ENCODE peak calls at places on chromosomes 5 and 9, in seven cellular contexts. One of them, this sample, is unnamed.

GRCh38 chr5:158746979-158747378 is 352.7 kb downstream of the EBF1 start:
- DNase-seq in HCT116: no peak
- DNase-seq in SK-N-SH: no peak
- DNase-seq in H1: no peak
- DNase-seq in K562: no peak
- DNase-seq in HepG2: no peak
- DNase-seq in GM12878: no peak
- DNase-seq in this sample: no peak

GRCh38 chr9:92807757-92808725 is 43.4 kb upstream of the BICD2 start:
- DNase-seq in HCT116: no peak
- DNase-seq in SK-N-SH: peak; percentile 47
- DNase-seq in H1: no peak
- DNase-seq in K562: no peak
- DNase-seq in HepG2: no peak
- DNase-seq in GM12878: no peak
- DNase-seq in this sample: no peak

GRCh38 chr9:88387035-88387732 is 1.1 kb upstream of the SPIN1 start:
- DNase-seq in HCT116: peak; percentile 23
- DNase-seq in SK-N-SH: no peak
- DNase-seq in H1: no peak
- DNase-seq in K562: peak; percentile 17
- DNase-seq in HepG2: peak; percentile 18
- DNase-seq in GM12878: no peak
- DNase-seq in this sample: peak; percentile 62

GRCh38 chr9:130713286-130713975 is 19.9 kb downstream of the EXOSC2 start:
- DNase-seq in HCT116: no peak
- DNase-seq in SK-N-SH: no peak
- DNase-seq in H1: no peak
- DNase-seq in K562: peak; percentile 30
- DNase-seq in HepG2: no peak
- DNase-seq in GM12878: no peak
- DNase-seq in this sample: peak; percentile 50

GRCh38 chr9:524008-524407 is 309.3 kb downstream of the DOCK8 start:
- DNase-seq in HCT116: no peak
- DNase-seq in SK-N-SH: no peak
- DNase-seq in H1: no peak
- DNase-seq in K562: no peak
- DNase-seq in HepG2: no peak
- DNase-seq in GM12878: no peak
- DNase-seq in this sample: no peak

GRCh38 chr5:43191740-43192557 is at the start of gene NIM1K:
- DNase-seq in HCT116: no peak
- DNase-seq in SK-N-SH: peak; percentile 91
- DNase-seq in H1: peak; percentile 10
- DNase-seq in K562: no peak
- DNase-seq in HepG2: peak; percentile 58
- DNase-seq in GM12878: no peak
- DNase-seq in this sample: peak; percentile 31

GRCh38 chr5:96315431-96315830 is 117.6 kb downstream of the PCSK1 start:
- DNase-seq in HCT116: no peak
- DNase-seq in SK-N-SH: no peak
- DNase-seq in H1: no peak
- DNase-seq in K562: no peak
- DNase-seq in HepG2: no peak
- DNase-seq in GM12878: no peak
- DNase-seq in this sample: no peak

GRCh38 chr9:133112361-133113026 is 8.5 kb downstream of the RALGDS start:
- DNase-seq in HCT116: no peak
- DNase-seq in SK-N-SH: no peak
- DNase-seq in H1: no peak
- DNase-seq in K562: no peak
- DNase-seq in HepG2: no peak
- DNase-seq in GM12878: peak; percentile 63
- DNase-seq in this sample: no peak

GRCh38 chr5:3382151-3382550 is 213.5 kb upstream of the IRX1 start:
- DNase-seq in HCT116: no peak
- DNase-seq in SK-N-SH: no peak
- DNase-seq in H1: no peak
- DNase-seq in K562: no peak
- DNase-seq in HepG2: no peak
- DNase-seq in GM12878: no peak
- DNase-seq in this sample: no peak

GRCh38 chr9:114034176-114034575 is 43.9 kb downstream of the AMBP start:
- DNase-seq in HCT116: no peak
- DNase-seq in SK-N-SH: no peak
- DNase-seq in H1: no peak
- DNase-seq in K562: no peak
- DNase-seq in HepG2: no peak
- DNase-seq in GM12878: no peak
- DNase-seq in this sample: no peak

GRCh38 chr5:153881687-153882086 is 157.0 kb downstream of the FAM114A2 start:
- DNase-seq in HCT116: no peak
- DNase-seq in SK-N-SH: no peak
- DNase-seq in H1: no peak
- DNase-seq in K562: no peak
- DNase-seq in HepG2: no peak
- DNase-seq in GM12878: no peak
- DNase-seq in this sample: no peak

GRCh38 chr5:66498791-66499207 is 97.4 kb upstream of the MAST4 start:
- DNase-seq in HCT116: no peak
- DNase-seq in SK-N-SH: peak; percentile 31
- DNase-seq in H1: no peak
- DNase-seq in K562: peak; percentile 15
- DNase-seq in HepG2: peak; percentile 6
- DNase-seq in GM12878: no peak
- DNase-seq in this sample: peak; percentile 15

GRCh38 chr5:171647043-171647899 is 138.3 kb upstream of the SMIM23 start:
- DNase-seq in HCT116: peak; percentile 48
- DNase-seq in SK-N-SH: no peak
- DNase-seq in H1: no peak
- DNase-seq in K562: peak; percentile 22
- DNase-seq in HepG2: peak; percentile 21
- DNase-seq in GM12878: no peak
- DNase-seq in this sample: no peak

GRCh38 chr5:96562614-96563013 is 99.6 kb upstream of the CAST start:
- DNase-seq in HCT116: no peak
- DNase-seq in SK-N-SH: no peak
- DNase-seq in H1: no peak
- DNase-seq in K562: no peak
- DNase-seq in HepG2: no peak
- DNase-seq in GM12878: no peak
- DNase-seq in this sample: no peak

GRCh38 chr5:153885166-153885565 is 153.5 kb downstream of the FAM114A2 start:
- DNase-seq in HCT116: no peak
- DNase-seq in SK-N-SH: no peak
- DNase-seq in H1: no peak
- DNase-seq in K562: no peak
- DNase-seq in HepG2: no peak
- DNase-seq in GM12878: no peak
- DNase-seq in this sample: no peak

GRCh38 chr5:163478126-163478981 is 17.9 kb downstream of the HMMR start:
- DNase-seq in HCT116: no peak
- DNase-seq in SK-N-SH: no peak
- DNase-seq in H1: no peak
- DNase-seq in K562: no peak
- DNase-seq in HepG2: no peak
- DNase-seq in GM12878: no peak
- DNase-seq in this sample: no peak

GRCh38 chr5:96692436-96692835 is 30.3 kb downstream of the CAST start:
- DNase-seq in HCT116: no peak
- DNase-seq in SK-N-SH: no peak
- DNase-seq in H1: no peak
- DNase-seq in K562: no peak
- DNase-seq in HepG2: no peak
- DNase-seq in GM12878: no peak
- DNase-seq in this sample: no peak

GRCh38 chr5:158317507-158317906 is 458.6 kb upstream of the CLINT1 start:
- DNase-seq in HCT116: no peak
- DNase-seq in SK-N-SH: no peak
- DNase-seq in H1: no peak
- DNase-seq in K562: no peak
- DNase-seq in HepG2: no peak
- DNase-seq in GM12878: no peak
- DNase-seq in this sample: no peak

GRCh38 chr5:33195431-33196128 is 245.2 kb upstream of the TARS1 start:
- DNase-seq in HCT116: no peak
- DNase-seq in SK-N-SH: no peak
- DNase-seq in H1: no peak
- DNase-seq in K562: no peak
- DNase-seq in HepG2: no peak
- DNase-seq in GM12878: no peak
- DNase-seq in this sample: no peak

GRCh38 chr9:133914483-133915342 is 77.4 kb downstream of the VAV2 start:
- DNase-seq in HCT116: no peak
- DNase-seq in SK-N-SH: no peak
- DNase-seq in H1: no peak
- DNase-seq in K562: no peak
- DNase-seq in HepG2: peak; percentile 80
- DNase-seq in GM12878: no peak
- DNase-seq in this sample: no peak

GRCh38 chr5:149237662-149238061 is 34.0 kb upstream of the AFAP1L1 start:
- DNase-seq in HCT116: no peak
- DNase-seq in SK-N-SH: peak; percentile 15
- DNase-seq in H1: no peak
- DNase-seq in K562: no peak
- DNase-seq in HepG2: no peak
- DNase-seq in GM12878: no peak
- DNase-seq in this sample: no peak

GRCh38 chr5:84536797-84537196 is 152.1 kb upstream of the EDIL3 start:
- DNase-seq in HCT116: no peak
- DNase-seq in SK-N-SH: no peak
- DNase-seq in H1: no peak
- DNase-seq in K562: no peak
- DNase-seq in HepG2: no peak
- DNase-seq in GM12878: no peak
- DNase-seq in this sample: no peak

GRCh38 chr5:78377718-78378105 is 17.3 kb downstream of the SCAMP1 start:
- DNase-seq in HCT116: no peak
- DNase-seq in SK-N-SH: no peak
- DNase-seq in H1: no peak
- DNase-seq in K562: no peak
- DNase-seq in HepG2: no peak
- DNase-seq in GM12878: no peak
- DNase-seq in this sample: no peak

GRCh38 chr9:110093417-110093816 is 114.5 kb downstream of the C9orf152 start:
- DNase-seq in HCT116: no peak
- DNase-seq in SK-N-SH: peak; percentile 36
- DNase-seq in H1: no peak
- DNase-seq in K562: no peak
- DNase-seq in HepG2: no peak
- DNase-seq in GM12878: no peak
- DNase-seq in this sample: no peak

GRCh38 chr9:34996905-34997279 is 7.3 kb downstream of the DNAJB5 start:
- DNase-seq in HCT116: no peak
- DNase-seq in SK-N-SH: no peak
- DNase-seq in H1: no peak
- DNase-seq in K562: peak; percentile 1
- DNase-seq in HepG2: no peak
- DNase-seq in GM12878: no peak
- DNase-seq in this sample: no peak

GRCh38 chr5:38845555-38846378 is at the start of gene OSMR:
- DNase-seq in HCT116: peak; percentile 78
- DNase-seq in SK-N-SH: peak; percentile 62
- DNase-seq in H1: no peak
- DNase-seq in K562: peak; percentile 47
- DNase-seq in HepG2: peak; percentile 84
- DNase-seq in GM12878: no peak
- DNase-seq in this sample: peak; percentile 98

GRCh38 chr5:24208540-24209141 is 436.1 kb downstream of the CDH10 start:
- DNase-seq in HCT116: no peak
- DNase-seq in SK-N-SH: no peak
- DNase-seq in H1: peak; percentile 13
- DNase-seq in K562: no peak
- DNase-seq in HepG2: no peak
- DNase-seq in GM12878: no peak
- DNase-seq in this sample: no peak

GRCh38 chr9:27470291-27470805 is 53.7 kb upstream of the IFNK start:
- DNase-seq in HCT116: no peak
- DNase-seq in SK-N-SH: no peak
- DNase-seq in H1: no peak
- DNase-seq in K562: no peak
- DNase-seq in HepG2: no peak
- DNase-seq in GM12878: no peak
- DNase-seq in this sample: no peak

GRCh38 chr9:137079401-137079787 is 2.1 kb downstream of the UAP1L1 start:
- DNase-seq in HCT116: no peak
- DNase-seq in SK-N-SH: no peak
- DNase-seq in H1: no peak
- DNase-seq in K562: no peak
- DNase-seq in HepG2: no peak
- DNase-seq in GM12878: no peak
- DNase-seq in this sample: no peak
- TF ChIP-seq JUND in HCT116: no peak
- TF ChIP-seq JUND in SK-N-SH: no peak
- TF ChIP-seq JUND in H1: no peak
- TF ChIP-seq JUND in K562: no peak
- TF ChIP-seq JUND in HepG2: no peak
- TF ChIP-seq JUND in GM12878: no peak
- TF ChIP-seq JUND in this sample: no peak

GRCh38 chr9:108634164-108634563 is 221.6 kb downstream of the ACTL7B start:
- DNase-seq in HCT116: peak; percentile 12
- DNase-seq in SK-N-SH: no peak
- DNase-seq in H1: no peak
- DNase-seq in K562: no peak
- DNase-seq in HepG2: no peak
- DNase-seq in GM12878: no peak
- DNase-seq in this sample: peak; percentile 43
- TF ChIP-seq JUND in HCT116: no peak
- TF ChIP-seq JUND in SK-N-SH: no peak
- TF ChIP-seq JUND in H1: no peak
- TF ChIP-seq JUND in K562: no peak
- TF ChIP-seq JUND in HepG2: no peak
- TF ChIP-seq JUND in GM12878: no peak
- TF ChIP-seq JUND in this sample: no peak

GRCh38 chr5:1315709-1316587 is 21.1 kb upstream of the TERT start:
- DNase-seq in HCT116: no peak
- DNase-seq in SK-N-SH: no peak
- DNase-seq in H1: no peak
- DNase-seq in K562: peak; percentile 57
- DNase-seq in HepG2: peak; percentile 80
- DNase-seq in GM12878: peak; percentile 69
- DNase-seq in this sample: peak; percentile 86
- TF ChIP-seq JUND in HCT116: no peak
- TF ChIP-seq JUND in SK-N-SH: no peak
- TF ChIP-seq JUND in H1: no peak
- TF ChIP-seq JUND in K562: no peak
- TF ChIP-seq JUND in HepG2: no peak
- TF ChIP-seq JUND in GM12878: no peak
- TF ChIP-seq JUND in this sample: no peak

GRCh38 chr5:147286296-147286695 is 51.5 kb downstream of the STK32A start:
- DNase-seq in HCT116: no peak
- DNase-seq in SK-N-SH: no peak
- DNase-seq in H1: no peak
- DNase-seq in K562: no peak
- DNase-seq in HepG2: no peak
- DNase-seq in GM12878: no peak
- DNase-seq in this sample: no peak
- TF ChIP-seq JUND in HCT116: no peak
- TF ChIP-seq JUND in SK-N-SH: no peak
- TF ChIP-seq JUND in H1: no peak
- TF ChIP-seq JUND in K562: no peak
- TF ChIP-seq JUND in HepG2: no peak
- TF ChIP-seq JUND in GM12878: no peak
- TF ChIP-seq JUND in this sample: no peak